ENCODE peak calls at places on chromosomes 7 and 10, in eight cellular contexts. P, Z, F, K, Q, V, A and N are unnamed samples.

GRCh38 chr10:124732931-124733536 is 11.1 kb downstream of the FAM53B start:
- DNase-seq in P (no peak), Z (no peak), F (no peak), K (peak), Q (peak), V (peak), A (peak), N (peak)

GRCh38 chr7:106590209-106590816 is 70.6 kb downstream of the CCDC71L start:
- DNase-seq in P (no peak), Z (no peak), F (no peak), K (no peak), Q (peak), V (no peak), A (no peak), N (no peak)

GRCh38 chr7:20786779-20787651 is at the start of gene SP8:
- DNase-seq in P (peak), Z (no peak), F (peak), K (peak), Q (no peak), V (no peak), A (no peak), N (no peak)

GRCh38 chr10:9860045-9860444 is 1157.6 kb upstream of the CELF2 start:
- DNase-seq in P (no peak), Z (no peak), F (no peak), K (no peak), Q (peak), V (no peak), A (no peak), N (no peak)

GRCh38 chr10:26527018-26527417 is 88.9 kb downstream of the APBB1IP start:
- DNase-seq in P (no peak), Z (no peak), F (no peak), K (peak), Q (no peak), V (no peak), A (no peak), N (no peak)

GRCh38 chr10:87723500-87723899 is 63.8 kb downstream of the PAPSS2 start:
- DNase-seq in P (no peak), Z (no peak), F (no peak), K (no peak), Q (no peak), V (no peak), A (no peak), N (no peak)

GRCh38 chr10:98748298-98748697 is 301.6 kb upstream of the HPS1 start:
- DNase-seq in P (peak), Z (no peak), F (no peak), K (peak), Q (peak), V (no peak), A (no peak), N (no peak)

GRCh38 chr7:159095979-159096411 is 48.7 kb downstream of the VIPR2 start:
- DNase-seq in P (no peak), Z (no peak), F (no peak), K (no peak), Q (no peak), V (no peak), A (no peak), N (no peak)

GRCh38 chr7:134553976-134554375 is 5.1 kb downstream of the AKR1B15 start:
- DNase-seq in P (no peak), Z (no peak), F (no peak), K (no peak), Q (peak), V (no peak), A (no peak), N (no peak)

GRCh38 chr10:118500477-118501104 is 94.9 kb downstream of the PRLHR start:
- DNase-seq in P (no peak), Z (no peak), F (no peak), K (no peak), Q (no peak), V (no peak), A (no peak), N (no peak)

GRCh38 chr10:73469579-73469978 is 26.2 kb downstream of the PPP3CB start:
- DNase-seq in P (no peak), Z (no peak), F (no peak), K (no peak), Q (no peak), V (no peak), A (no peak), N (no peak)

GRCh38 chr10:95411635-95412034 is 120.8 kb upstream of the PDLIM1 start:
- DNase-seq in P (no peak), Z (no peak), F (no peak), K (no peak), Q (no peak), V (no peak), A (no peak), N (no peak)